ENCODE peak calls at places on chromosomes 7 and 10, in nine cellular contexts. G is GM12878, F is GM23338, Y is K562, R is A549, K is SK-N-SH, O is HL-60, I is Panc1, M is HCT116. Z is an unnamed sample.

GRCh38 chr10:17344206-17344605 is 110.2 kb downstream of the ST8SIA6 start:
- DNase-seq in K (no peak), M (no peak), F (no peak), I (no peak), G (no peak), Y (no peak), R (no peak), O (no peak), Z (no peak)

GRCh38 chr7:50068850-50069551 is 24.0 kb downstream of the ZPBP start:
- DNase-seq in F (peak; percentile 94), G (peak; percentile 9), K (no peak), I (peak; percentile 8), O (no peak), Y (no peak), M (peak; percentile 22), R (peak; percentile 3), Z (no peak)

GRCh38 chr7:5597772-5598171 is 174.1 kb upstream of the TNRC18 start:
- DNase-seq in Y (peak; percentile 56), F (no peak), I (no peak), R (no peak), G (no peak), O (no peak), M (no peak), K (no peak), Z (no peak)

GRCh38 chr10:56370217-56371113 is 9.4 kb upstream of the ZWINT start:
- DNase-seq in G (no peak), I (no peak), F (peak; percentile 44), K (no peak), R (peak; percentile 51), O (peak; percentile 25), Y (peak; percentile 71), M (peak; percentile 21), Z (no peak)

GRCh38 chr10:124671486-124672075 is 72.6 kb downstream of the FAM53B start:
- DNase-seq in R (peak; percentile 45), M (peak; percentile 34), I (no peak), G (no peak), F (peak; percentile 57), O (peak; percentile 74), K (peak; percentile 74), Y (peak; percentile 80), Z (peak; percentile 63)

GRCh38 chr7:152571031-152571430 is 104.9 kb downstream of the XRCC2 start:
- DNase-seq in R (no peak), O (no peak), F (no peak), K (no peak), Y (no peak), I (no peak), M (no peak), G (no peak), Z (no peak)

GRCh38 chr7:26372738-26373137 is 81.1 kb downstream of the SNX10 start:
- DNase-seq in M (no peak), G (no peak), I (no peak), F (no peak), Y (no peak), R (no peak), K (no peak), O (no peak), Z (no peak)

GRCh38 chr10:9613338-9613737 is 1404.3 kb upstream of the CELF2 start:
- DNase-seq in O (no peak), R (no peak), G (peak; percentile 43), F (no peak), K (no peak), Y (no peak), M (no peak), I (no peak), Z (no peak)

GRCh38 chr7:22001345-22002004 is 55.8 kb upstream of the CDCA7L start:
- DNase-seq in I (peak; percentile 35), G (peak; percentile 13), F (peak; percentile 73), M (peak; percentile 36), K (peak; percentile 66), Y (peak; percentile 55), O (no peak), R (peak; percentile 44), Z (peak; percentile 27)

GRCh38 chr10:57494481-57494880 is 773.2 kb downstream of the IPMK start:
- DNase-seq in F (no peak), M (no peak), R (no peak), I (no peak), O (no peak), K (no peak), G (no peak), Y (no peak), Z (peak; percentile 1)

GRCh38 chr10:122990278-122990677 is 10.1 kb downstream of the PSTK start:
- DNase-seq in M (no peak), O (no peak), I (no peak), G (no peak), Y (no peak), F (no peak), R (no peak), K (no peak), Z (no peak)

GRCh38 chr7:2355079-2356008 is 717 bp downstream of the EIF3B start:
- DNase-seq in I (no peak), K (no peak), O (peak; percentile 22), G (no peak), Y (peak; percentile 51), M (no peak), R (peak; percentile 22), F (peak; percentile 75), Z (no peak)

GRCh38 chr7:127943541-127944521 is 87.4 kb downstream of the LRRC4 start:
- DNase-seq in Y (peak; percentile 15), I (no peak), K (peak; percentile 22), R (no peak), M (no peak), O (no peak), F (no peak), G (no peak), Z (no peak)

GRCh38 chr7:16420649-16421332 is 547 bp downstream of the CRPPA start:
- DNase-seq in Y (peak; percentile 97), F (peak; percentile 89), K (peak; percentile 88), R (peak; percentile 94), O (peak; percentile 41), G (peak; percentile 45), M (peak; percentile 68), I (peak; percentile 78), Z (peak; percentile 77)

GRCh38 chr7:115632636-115633035 is 397.9 kb downstream of the TFEC start:
- DNase-seq in O (no peak), F (no peak), M (no peak), G (no peak), R (no peak), Y (no peak), K (no peak), I (no peak), Z (no peak)

GRCh38 chr10:13716161-13717071 is 129.7 kb downstream of the PRPF18 start:
- DNase-seq in R (no peak), O (no peak), M (no peak), I (no peak), K (peak; percentile 53), Y (no peak), F (no peak), G (no peak), Z (no peak)

GRCh38 chr10:94963901-94964300 is 25.4 kb downstream of the CYP2C9 start:
- DNase-seq in O (peak; percentile 1), F (peak; percentile 81), Y (peak; percentile 21), M (peak; percentile 46), G (no peak), I (peak; percentile 27), K (peak; percentile 7), R (peak; percentile 68), Z (peak; percentile 45)

DNA sequence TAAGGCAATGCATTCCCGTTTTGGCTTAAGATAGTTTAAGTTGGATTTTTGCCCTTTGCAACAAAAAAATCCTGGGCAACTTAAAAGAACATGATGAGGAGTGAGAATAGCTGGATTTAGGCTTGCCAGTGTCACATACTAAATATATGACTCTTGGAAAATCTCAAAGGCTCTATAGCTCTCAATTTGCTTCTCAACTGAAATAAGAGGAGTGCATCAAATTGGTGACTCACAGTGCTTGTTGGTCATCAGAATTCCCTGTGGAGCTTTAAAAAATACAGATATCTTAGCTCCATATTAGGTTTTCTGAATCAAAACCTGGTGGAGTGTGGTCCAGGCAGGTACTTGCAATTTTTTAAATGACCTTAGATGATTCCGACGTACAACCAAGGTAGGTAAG is 33.8 kb upstream of the ORC5 start:
- DNase-seq in R (no peak), M (no peak), I (no peak), F (no peak), G (no peak), Y (no peak), O (no peak), K (no peak), Z (no peak)
- TF ChIP-seq REST in R (no peak), M (no peak), I (no peak), F (no peak), G (no peak), Y (no peak), O (no peak), K (no peak), Z (no peak)

DNA sequence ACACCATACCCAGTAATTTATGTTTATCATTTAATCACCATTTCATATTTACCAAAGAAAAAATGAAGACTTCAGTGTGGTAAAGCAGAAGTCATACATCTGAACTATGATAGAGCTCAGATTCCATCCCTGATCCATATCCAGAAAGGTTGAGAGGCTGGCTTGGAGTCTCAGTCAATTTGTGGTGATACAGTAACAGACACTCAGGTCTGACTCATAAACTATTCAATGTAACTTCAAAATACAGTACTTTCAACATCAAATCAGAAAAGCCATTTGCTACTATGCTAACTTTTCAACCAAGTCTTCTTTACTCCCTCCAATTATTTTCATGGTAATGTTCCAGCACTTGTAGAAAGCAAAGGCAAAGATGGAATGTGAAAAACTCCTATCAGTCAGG is 190.4 kb downstream of the HDAC9 start:
- DNase-seq in Y (no peak), K (no peak), I (no peak), F (peak; percentile 9), M (no peak), G (no peak), O (no peak), R (no peak), Z (no peak)
- TF ChIP-seq REST in Y (no peak), K (no peak), I (no peak), F (no peak), M (no peak), G (no peak), O (no peak), R (no peak), Z (no peak)

GRCh38 chr7:30154111-30154587 is 19.4 kb downstream of the MTURN start:
- DNase-seq in Y (peak; percentile 67), I (no peak), G (no peak), K (no peak), O (no peak), M (no peak), R (no peak), F (no peak), Z (no peak)
- TF ChIP-seq REST in Y (no peak), I (no peak), G (no peak), K (no peak), O (no peak), M (no peak), R (no peak), F (no peak), Z (no peak)

DNA sequence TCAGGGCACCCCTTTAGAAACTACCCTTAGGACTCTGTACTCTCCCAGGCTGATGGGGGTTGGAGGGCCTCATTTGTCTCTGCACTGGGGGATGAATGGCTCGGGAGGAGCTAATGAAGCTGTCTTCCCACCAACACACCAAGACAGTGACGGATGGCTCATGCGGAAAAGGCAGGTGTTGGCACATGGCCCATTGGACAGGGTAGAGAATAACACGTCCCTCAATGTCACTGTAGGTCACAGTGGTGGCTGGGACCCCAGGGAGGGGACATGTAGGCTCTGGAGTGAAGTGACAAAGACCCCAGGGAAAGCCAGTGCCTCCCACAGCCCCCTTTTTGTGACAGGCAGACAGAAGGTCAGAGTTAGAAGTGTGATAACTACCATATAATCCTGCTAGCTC is 64.1 kb upstream of the PCBD1 start:
- DNase-seq in G (no peak), O (no peak), K (no peak), Y (no peak), F (no peak), M (no peak), I (no peak), R (no peak), Z (no peak)
- TF ChIP-seq REST in G (no peak), O (no peak), K (no peak), Y (no peak), F (no peak), M (no peak), I (no peak), R (no peak), Z (no peak)

GRCh38 chr10:48480397-48481374 is 124.2 kb downstream of the ARHGAP22 start:
- DNase-seq in F (no peak), Y (peak; percentile 85), I (no peak), G (no peak), O (no peak), R (no peak), K (no peak), M (no peak), Z (no peak)
- TF ChIP-seq REST in F (no peak), Y (peak; percentile 34), I (no peak), G (no peak), O (no peak), R (no peak), K (no peak), M (no peak), Z (no peak)

Z was measured in HepG2.